ENCODE peak calls at places on chromosomes 1 and 21, in nine cellular contexts. J, R, T, P, X, E, A, K and S are unnamed samples.

GRCh38 chr1:248834343-248834940 is 3.6 kb upstream of the ZNF672 start:
- DNase-seq in K (no peak), R (no peak), X (no peak), J (peak), T (no peak), P (no peak), E (no peak), A (no peak), S (no peak)

GRCh38 chr1:93338426-93338825 is 7.3 kb upstream of the DR1 start:
- DNase-seq in K (no peak), X (no peak), R (no peak), E (no peak), P (no peak), T (peak), J (no peak), A (no peak), S (no peak)

GRCh38 chr1:86616871-86617270 is 70.0 kb downstream of the CLCA4 start:
- DNase-seq in K (peak), X (no peak), R (no peak), E (no peak), T (no peak), P (no peak), A (peak), J (peak), S (no peak)

GRCh38 chr1:2230781-2231666 is 2.9 kb downstream of the SKI start:
- DNase-seq in T (no peak), J (no peak), R (no peak), K (no peak), A (no peak), E (no peak), X (peak), P (peak), S (no peak)

GRCh38 chr1:37533317-37534093 is 18.9 kb upstream of the MEAF6 start:
- DNase-seq in P (no peak), J (no peak), K (no peak), A (no peak), E (no peak), R (no peak), X (no peak), T (no peak), S (no peak)

GRCh38 chr21:15406791-15407190 is 323.0 kb upstream of the USP25 start:
- DNase-seq in E (peak), A (no peak), R (no peak), T (no peak), J (no peak), X (no peak), P (peak), K (no peak), S (peak)

GRCh38 chr1:240294566-240294965 is 202.9 kb downstream of the FMN2 start:
- DNase-seq in A (no peak), T (peak), E (no peak), X (no peak), P (no peak), R (no peak), K (no peak), J (no peak), S (no peak)

GRCh38 chr1:35046730-35047129 is 15.0 kb upstream of the ZMYM6 start:
- DNase-seq in K (no peak), J (no peak), P (no peak), A (no peak), E (no peak), R (no peak), X (no peak), T (no peak), S (no peak)

GRCh38 chr1:51736702-51737101 is 119.8 kb downstream of the OSBPL9 start:
- DNase-seq in E (no peak), P (no peak), A (peak), T (peak), J (peak), X (no peak), K (peak), R (no peak), S (peak)

GRCh38 chr21:35478096-35479080 is 429.3 kb upstream of the RUNX1 start:
- DNase-seq in A (no peak), J (no peak), P (no peak), R (no peak), T (peak), K (no peak), X (no peak), E (no peak), S (no peak)

GRCh38 chr1:154784924-154785531 is 85.1 kb downstream of the KCNN3 start:
- DNase-seq in E (peak), P (no peak), T (no peak), J (no peak), X (no peak), A (peak), R (peak), K (peak), S (no peak)

GRCh38 chr1:193311226-193311948 is 125.0 kb upstream of the B3GALT2 start:
- DNase-seq in J (no peak), E (no peak), T (no peak), P (no peak), K (no peak), R (no peak), X (no peak), A (no peak), S (no peak)

GRCh38 chr1:238589843-238590435 is 699.2 kb upstream of the ZP4 start:
- DNase-seq in X (no peak), K (no peak), A (no peak), P (no peak), T (peak), R (no peak), E (no peak), J (no peak), S (no peak)

GRCh38 chr1:27132624-27133023 is 22.3 kb downstream of the SLC9A1 start:
- DNase-seq in A (no peak), X (no peak), E (no peak), T (no peak), K (no peak), P (no peak), R (no peak), J (no peak), S (no peak)

GRCh38 chr1:240941706-240942370 is 329.9 kb upstream of the GREM2 start:
- DNase-seq in A (no peak), R (no peak), E (no peak), X (no peak), K (no peak), J (no peak), P (no peak), T (peak), S (no peak)

GRCh38 chr1:111176678-111177077 is 23.8 kb downstream of the DENND2D start:
- DNase-seq in E (no peak), J (no peak), R (no peak), P (no peak), X (no peak), A (no peak), T (peak), K (no peak), S (no peak)

GRCh38 chr1:26164036-26164927 is 4.5 kb downstream of the C1orf232 start:
- DNase-seq in K (peak), R (no peak), A (peak), E (peak), T (no peak), X (no peak), P (no peak), J (peak), S (no peak)

GRCh38 chr21:42362700-42363099 is 3.6 kb downstream of the TFF1 start:
- DNase-seq in J (no peak), P (no peak), R (no peak), A (no peak), K (peak), X (no peak), T (no peak), E (no peak), S (no peak)

GRCh38 chr1:151816548-151816947 is 11.3 kb upstream of the LINGO4 start:
- DNase-seq in R (no peak), A (no peak), X (no peak), T (no peak), K (no peak), P (no peak), J (no peak), E (peak), S (no peak)

GRCh38 chr1:248288385-248288784 is 10.6 kb upstream of the OR2T33 start:
- DNase-seq in A (no peak), P (no peak), X (no peak), R (no peak), K (no peak), E (no peak), T (no peak), J (peak), S (no peak)

GRCh38 chr1:196651637-196652215 is at the start of gene CFH:
- DNase-seq in P (no peak), K (no peak), X (no peak), T (peak), J (peak), R (no peak), E (no peak), A (peak), S (peak)
- H3K4me3 ChIP-seq in P (no peak), K (no peak), X (peak), T (peak), J (no peak), R (peak), E (peak), A (peak), S (peak)

GRCh38 chr21:38240121-38240520 is 16.7 kb upstream of the KCNJ15 start:
- DNase-seq in E (no peak), P (no peak), J (no peak), X (no peak), A (no peak), R (no peak), K (no peak), T (no peak), S (no peak)

GRCh38 chr21:38244407-38244787 is 12.4 kb upstream of the KCNJ15 start:
- DNase-seq in X (no peak), E (no peak), P (no peak), A (peak), J (no peak), K (no peak), R (no peak), T (peak), S (no peak)

GRCh38 chr21:38243732-38244406 is 12.9 kb upstream of the KCNJ15 start:
- DNase-seq in X (no peak), R (no peak), E (no peak), K (no peak), J (no peak), P (no peak), A (peak), T (no peak), S (no peak)

GRCh38 chr21:38241029-38241740 is 15.6 kb upstream of the KCNJ15 start:
- DNase-seq in T (peak), J (no peak), A (no peak), X (no peak), E (no peak), K (no peak), P (no peak), R (no peak), S (no peak)

DNA sequence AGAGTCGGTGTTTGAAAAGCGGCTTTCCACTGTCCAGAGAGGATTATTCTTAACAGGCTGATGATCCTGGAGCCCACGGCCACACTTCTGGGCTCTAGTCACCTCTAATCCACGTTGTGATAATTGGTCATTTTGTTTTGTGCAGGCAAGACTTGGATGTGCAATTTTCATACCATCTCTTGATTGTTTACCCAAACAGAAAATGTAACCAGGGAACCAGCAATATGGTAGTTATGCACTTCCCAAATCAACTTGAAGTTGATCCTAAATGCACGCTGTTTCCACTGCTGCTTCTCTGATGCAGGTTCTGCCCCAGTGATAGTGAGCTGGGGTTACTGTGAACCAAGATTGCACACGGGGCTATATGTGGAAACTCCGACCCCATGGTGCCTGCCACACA is 14.8 kb upstream of the KCNJ15 start:
- DNase-seq in K (no peak), A (no peak), P (no peak), J (no peak), X (no peak), R (no peak), T (no peak), E (no peak), S (no peak)
- TF ChIP-seq CTCF in K (no peak), A (no peak), P (no peak), J (no peak), X (no peak), R (no peak), T (no peak), E (no peak), S (no peak)

GRCh38 chr21:37916795-37917142 is 512 bp upstream of the KCNJ6 start:
- DNase-seq in E (no peak), R (no peak), P (no peak), K (no peak), X (no peak), T (no peak), A (no peak), J (no peak), S (no peak)
- H3K4me3 ChIP-seq in E (no peak), R (peak), P (no peak), K (no peak), X (no peak), T (peak), A (no peak), J (no peak), S (no peak)

DNA sequence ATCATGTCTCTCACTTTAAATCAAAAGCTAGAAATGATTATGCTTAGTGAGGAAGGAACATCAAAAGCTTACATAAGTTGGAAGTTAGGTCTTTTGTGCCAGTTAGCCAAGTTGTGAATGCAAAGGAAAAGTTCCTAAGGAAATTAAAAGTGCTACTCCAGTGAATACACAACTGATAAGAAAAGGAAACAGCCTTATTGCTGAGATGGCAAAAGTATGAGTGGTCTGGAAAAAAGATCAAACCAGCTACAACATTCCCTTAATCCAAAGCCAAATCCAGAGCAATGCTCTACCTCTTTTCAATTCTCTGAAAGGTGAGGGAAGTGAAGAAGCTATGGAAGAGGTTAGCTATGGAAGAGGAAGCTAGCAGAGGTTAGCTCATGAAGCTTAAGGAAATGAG is 378.7 kb downstream of the KCNT2 start:
- DNase-seq in T (no peak), R (no peak), A (no peak), K (no peak), E (no peak), X (no peak), J (no peak), P (no peak), S (no peak)
- TF ChIP-seq CTCF in T (no peak), R (no peak), A (no peak), K (no peak), E (no peak), X (no peak), J (no peak), P (no peak), S (no peak)

GRCh38 chr1:3274972-3275371 is 179.5 kb upstream of the ARHGEF16 start:
- DNase-seq in R (no peak), P (no peak), J (no peak), E (no peak), A (no peak), K (no peak), T (no peak), X (no peak), S (no peak)
- H3K4me3 ChIP-seq in R (no peak), P (no peak), J (no peak), E (no peak), A (no peak), K (no peak), T (no peak), X (no peak), S (no peak)

DNA sequence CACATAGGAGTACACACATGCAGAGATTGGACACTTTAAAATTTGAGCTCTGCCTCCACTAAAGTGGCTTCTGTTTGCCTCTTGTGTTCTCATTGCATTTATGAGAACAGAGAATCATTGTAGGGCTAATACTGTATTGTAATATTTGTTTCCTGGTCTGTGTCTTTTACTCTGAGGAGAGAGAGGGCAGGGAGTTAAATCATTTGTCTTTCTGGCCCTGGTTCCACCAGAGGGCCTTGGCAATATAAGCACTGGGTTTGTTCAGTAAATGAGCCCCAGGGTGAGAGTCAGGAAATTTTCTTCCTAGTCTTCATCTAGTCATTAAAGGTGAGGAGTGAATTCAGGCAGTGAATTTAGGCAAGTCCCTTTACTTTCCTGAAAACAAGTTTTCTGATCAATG is 70.3 kb downstream of the NFIA start:
- DNase-seq in K (no peak), R (no peak), E (no peak), J (no peak), P (no peak), T (no peak), X (no peak), A (no peak), S (no peak)
- TF ChIP-seq CTCF in K (no peak), R (no peak), E (no peak), J (no peak), P (peak), T (no peak), X (no peak), A (no peak), S (no peak)

GRCh38 chr1:20481643-20482498 is 4.1 kb downstream of the CAMK2N1 start:
- DNase-seq in R (no peak), E (no peak), P (peak), A (no peak), T (no peak), K (no peak), J (no peak), X (no peak), S (no peak)

GRCh38 chr1:20484526-20485462 is 1.2 kb downstream of the CAMK2N1 start:
- DNase-seq in E (peak), R (no peak), J (no peak), T (no peak), K (no peak), P (peak), A (no peak), X (no peak), S (no peak)

GRCh38 chr1:20483833-20484525 is 2.0 kb downstream of the CAMK2N1 start:
- DNase-seq in E (peak), T (peak), K (no peak), A (no peak), X (no peak), R (no peak), J (no peak), P (no peak), S (no peak)

GRCh38 chr1:20481158-20481617 is 4.8 kb downstream of the CAMK2N1 start:
- DNase-seq in X (no peak), A (no peak), T (no peak), K (no peak), J (no peak), E (peak), P (no peak), R (no peak), S (no peak)

DNA sequence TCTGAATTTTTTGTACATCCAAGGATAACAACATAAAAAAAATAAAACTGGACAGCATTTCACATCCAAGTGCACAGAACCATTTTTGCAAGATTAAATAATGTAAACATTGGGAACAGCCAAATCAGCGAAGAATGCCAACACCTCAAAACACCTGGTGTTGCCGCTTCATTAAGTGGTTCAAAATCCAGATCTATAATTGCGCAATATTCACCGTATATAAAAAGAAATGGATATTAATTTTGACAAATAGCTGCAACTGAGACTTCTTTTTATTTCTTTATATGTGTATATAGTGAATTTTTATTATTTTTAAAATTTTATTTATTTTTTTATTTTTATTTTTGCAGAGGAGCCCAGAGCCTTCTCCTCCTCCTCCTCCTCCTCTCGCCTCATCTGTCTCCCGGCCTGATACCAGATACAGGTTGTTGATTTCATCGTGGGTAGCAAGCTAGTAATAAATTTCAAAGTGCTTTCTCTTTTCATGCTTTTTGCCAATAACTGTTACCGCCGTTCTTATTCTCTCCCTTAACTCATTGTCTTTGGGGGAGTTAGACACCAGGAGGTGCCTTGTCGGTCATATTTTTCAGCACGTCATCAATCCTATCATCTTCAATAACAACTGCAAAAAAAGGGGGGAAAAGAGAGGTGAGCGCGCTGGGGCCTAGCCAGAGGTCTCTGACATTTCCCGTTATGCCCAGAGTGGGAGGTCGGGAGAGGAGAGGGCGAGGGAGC is 2.7 kb downstream of the CAMK2N1 start:
- DNase-seq in T (no peak), P (peak), X (no peak), A (no peak), R (no peak), E (no peak), K (no peak), J (no peak), S (no peak)
- H3K4me3 ChIP-seq in T (peak), P (no peak), X (peak), A (no peak), R (peak), E (peak), K (no peak), J (no peak), S (peak)

GRCh38 chr21:37087188-37087587 is 14.1 kb downstream of the TTC3 start:
- DNase-seq in K (no peak), X (no peak), E (no peak), T (peak), J (peak), R (no peak), P (no peak), A (no peak), S (peak)
- TF ChIP-seq CTCF in K (peak), X (peak), E (peak), T (peak), J (peak), R (no peak), P (peak), A (no peak), S (peak)

DNA sequence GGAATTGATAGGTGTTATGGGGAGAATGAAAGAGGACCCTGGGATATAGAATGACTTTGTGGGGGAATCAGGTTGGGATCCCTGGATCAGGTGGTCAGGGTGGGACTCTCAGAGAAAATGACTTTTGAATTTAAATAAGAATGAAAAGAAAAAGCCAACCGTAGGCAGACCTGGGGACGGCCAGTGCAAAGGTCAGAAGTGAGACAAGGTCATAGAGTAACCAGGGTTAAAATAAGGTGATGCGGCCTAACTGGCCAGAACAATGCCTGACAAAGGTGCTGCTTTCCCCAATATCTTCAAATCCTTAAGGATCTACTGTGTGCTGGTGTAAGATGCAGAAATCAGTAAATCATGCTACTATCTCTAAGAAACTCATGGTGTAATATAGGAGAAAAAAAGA is 238.4 kb upstream of the JUN start:
- DNase-seq in K (no peak), X (no peak), T (no peak), E (no peak), P (peak), J (no peak), A (no peak), R (no peak), S (no peak)
- H3K4me3 ChIP-seq in K (no peak), X (no peak), T (no peak), E (no peak), P (no peak), J (no peak), A (no peak), R (no peak), S (no peak)